ENCODE peak calls at places on chromosomes 16 and 17, in four cellular contexts. T, F, G and H are unnamed samples.
A peak's percentile ranks its signal among the peaks of the same experiment; 100 is the strongest.

GRCh38 chr17:64214950-64215349 is 48.1 kb downstream of the TEX2 start:
- DNase-seq in T (no peak), F (no peak), G (no peak), H (no peak)

GRCh38 chr17:4532860-4533521 is 22.2 kb downstream of the MYBBP1A start:
- DNase-seq in T (no peak), F (no peak), G (no peak), H (no peak)

GRCh38 chr17:73646409-73647305 is 2.4 kb upstream of the SDK2 start:
- DNase-seq in T (peak; percentile 19), F (no peak), G (no peak), H (peak; percentile 29)

GRCh38 chr17:50344712-50345380 is 1.1 kb upstream of the XYLT2 start:
- DNase-seq in T (no peak), F (no peak), G (no peak), H (peak; percentile 83)

GRCh38 chr17:33033176-33033575 is 41.5 kb downstream of the SPACA3 start:
- DNase-seq in T (no peak), F (no peak), G (no peak), H (no peak)

GRCh38 chr16:57766714-57767348 is 31.3 kb downstream of the KATNB1 start:
- DNase-seq in T (no peak), F (no peak), G (no peak), H (no peak)

GRCh38 chr16:29857133-29857760 is 5.8 kb downstream of the CDIPT start:
- DNase-seq in T (no peak), F (no peak), G (no peak), H (no peak)

GRCh38 chr17:39751637-39752036 is 13.9 kb downstream of the GRB7 start:
- DNase-seq in T (no peak), F (no peak), G (no peak), H (no peak)